ENCODE peak calls at places on chromosomes 11 and 22, in five cellular contexts. Q, R, G, K and O are unnamed samples.

GRCh38 chr11:62879554-62879953 is 1.1 kb upstream of the SLC3A2 start:
- DNase-seq in G (no peak), R (peak; percentile 34), Q (peak; percentile 49), K (no peak), O (no peak)

GRCh38 chr22:49712195-49712791 is 115.4 kb downstream of the BRD1 start:
- DNase-seq in Q (no peak), R (no peak), G (no peak), K (peak; percentile 30), O (peak; percentile 74)

GRCh38 chr22:30444632-30445437 is 19.3 kb downstream of the MTFP1 start:
- DNase-seq in R (peak; percentile 79), G (peak; percentile 70), K (peak; percentile 82), Q (peak; percentile 28), O (peak; percentile 80)

GRCh38 chr11:33996498-33997454 is 54.8 kb upstream of the CAPRIN1 start:
- DNase-seq in R (peak; percentile 82), Q (peak; percentile 17), K (peak; percentile 87), G (peak; percentile 57), O (peak; percentile 87)

GRCh38 chr11:75779960-75780359 is 11.4 kb downstream of the DGAT2 start:
- DNase-seq in G (no peak), Q (no peak), R (no peak), K (no peak), O (no peak)

GRCh38 chr11:57778318-57779037 is 16.9 kb downstream of the CTNND1 start:
- DNase-seq in R (peak; percentile 97), G (no peak), Q (peak; percentile 71), K (peak; percentile 99), O (peak; percentile 99)

GRCh38 chr22:29259253-29259899 is 8.4 kb downstream of the RHBDD3 start:
- DNase-seq in K (no peak), Q (no peak), R (peak; percentile 39), G (no peak), O (no peak)

GRCh38 chr11:75597636-75598035 is 35.6 kb downstream of the SERPINH1 start:
- DNase-seq in G (peak; percentile 36), K (peak; percentile 69), R (peak; percentile 66), Q (no peak), O (peak; percentile 74)

GRCh38 chr11:63020671-63021255 is 5.1 kb upstream of the SLC22A8 start:
- DNase-seq in K (peak; percentile 19), R (peak; percentile 17), Q (no peak), G (no peak), O (no peak)

GRCh38 chr11:78418584-78419211 is 1.1 kb upstream of the GAB2 start:
- DNase-seq in K (peak; percentile 21), G (no peak), Q (no peak), R (peak; percentile 7), O (no peak)

GRCh38 chr22:30243671-30244465 is 2.7 kb downstream of the LIF start:
- DNase-seq in G (no peak), R (no peak), K (no peak), Q (no peak), O (no peak)

GRCh38 chr22:35541254-35541748 is 670 bp downstream of the RASD2 start:
- DNase-seq in Q (no peak), K (no peak), R (peak; percentile 27), G (no peak), O (no peak)

GRCh38 chr22:43901976-43902643 is 10.3 kb upstream of the PNPLA5 start:
- DNase-seq in G (no peak), R (peak; percentile 93), Q (no peak), K (no peak), O (peak; percentile 80)

GRCh38 chr11:73221451-73221850 is 3.4 kb downstream of the P2RY2 start:
- DNase-seq in Q (no peak), K (no peak), G (no peak), R (no peak), O (no peak)

GRCh38 chr11:112797653-112798293 is 163.4 kb upstream of the NCAM1 start:
- DNase-seq in G (peak; percentile 17), R (peak; percentile 10), K (no peak), Q (peak; percentile 35), O (peak; percentile 75)

GRCh38 chr11:61999141-61999975 is 31.9 kb upstream of the FTH1 start:
- DNase-seq in R (no peak), Q (no peak), G (no peak), K (no peak), O (no peak)

GRCh38 chr11:79081441-79082124 is 359.2 kb downstream of the TENM4 start:
- DNase-seq in K (peak; percentile 59), G (no peak), R (peak; percentile 35), Q (peak; percentile 46), O (no peak)

GRCh38 chr11:45930951-45931563 is 8.6 kb downstream of the LARGE2 start:
- DNase-seq in Q (no peak), K (no peak), R (no peak), G (no peak), O (peak; percentile 43)

GRCh38 chr22:32823024-32823730 is 21.7 kb downstream of the TIMP3 start:
- DNase-seq in K (peak; percentile 61), G (no peak), Q (no peak), R (peak; percentile 67), O (peak; percentile 82)

GRCh38 chr22:25167834-25168601 is 31.6 kb upstream of the CRYBB3 start:
- DNase-seq in Q (no peak), G (no peak), K (no peak), R (peak; percentile 1), O (peak; percentile 51)

GRCh38 chr11:35990170-35990569 is 46.3 kb downstream of the LDLRAD3 start:
- DNase-seq in Q (no peak), K (no peak), R (no peak), G (no peak), O (no peak)

GRCh38 chr22:37282385-37282677 is at the start of gene CYTH4:
- DNase-seq in G (peak; percentile 59), Q (peak; percentile 13), R (peak; percentile 44), K (peak; percentile 60), O (no peak)

GRCh38 chr22:29912605-29913398 is 29.8 kb downstream of the MTMR3 start:
- DNase-seq in R (peak; percentile 33), Q (no peak), K (peak; percentile 2), G (no peak), O (no peak)

GRCh38 chr11:71933141-71933933 is 4.5 kb downstream of the RNF121 start:
- DNase-seq in G (no peak), R (no peak), Q (no peak), K (no peak), O (no peak)

GRCh38 chr11:76628408-76628947 is 42.1 kb downstream of the LRRC32 start:
- DNase-seq in K (no peak), G (no peak), Q (no peak), R (no peak), O (peak; percentile 29)

GRCh38 chr22:30219049-30219448 is 27.5 kb downstream of the LIF start:
- DNase-seq in R (no peak), K (peak; percentile 27), G (no peak), Q (no peak), O (no peak)

GRCh38 chr11:58647141-58647699 is 24.8 kb downstream of the CNTF start:
- DNase-seq in G (no peak), K (no peak), R (no peak), Q (no peak), O (no peak)

GRCh38 chr11:17923213-17923612 is 89.6 kb downstream of the SERGEF start:
- DNase-seq in G (no peak), R (no peak), Q (no peak), K (no peak), O (peak; percentile 69)

GRCh38 chr11:61697093-61697492 is 16.9 kb downstream of the DAGLA start:
- DNase-seq in R (peak; percentile 54), Q (no peak), G (no peak), K (no peak), O (peak; percentile 95)

GRCh38 chr11:66904055-66904454 is 47.2 kb downstream of the LRFN4 start:
- DNase-seq in R (peak; percentile 37), Q (no peak), K (peak; percentile 29), G (no peak), O (no peak)

GRCh38 chr11:116030697-116031331 is 526.6 kb upstream of the CADM1 start:
- DNase-seq in R (no peak), G (no peak), K (no peak), Q (no peak), O (no peak)